ENCODE peak calls at places on chromosome 13, in six cellular contexts. D is neural progenitor cell, H is lower leg skin, P is endodermal cell, U is thoracic aorta, N is BJ. E is an unnamed sample.

GRCh38 chr13:91045351-91046034 is 302.0 kb upstream of the MIR17HG start:
- DNase-seq in U (no peak), P (no peak), H (no peak), D (peak), N (no peak), E (no peak)

GRCh38 chr13:50291611-50292010 is 276.4 kb downstream of the KCNRG start:
- DNase-seq in U (no peak), N (no peak), P (no peak), D (no peak), H (no peak), E (no peak)

GRCh38 chr13:76339649-76340048 is 546.6 kb downstream of the KCTD12 start:
- DNase-seq in H (no peak), U (no peak), D (no peak), P (no peak), N (no peak), E (no peak)

GRCh38 chr13:23599083-23599925 is 29.1 kb downstream of the TNFRSF19 start:
- DNase-seq in H (no peak), D (peak), N (no peak), P (peak), U (no peak), E (no peak)

GRCh38 chr13:97043302-97043701 is 49.0 kb upstream of the OXGR1 start:
- DNase-seq in U (no peak), N (peak), H (no peak), P (no peak), D (no peak), E (no peak)

GRCh38 chr13:43785681-43786471 is 896 bp downstream of the ENOX1 start:
- DNase-seq in D (peak), U (peak), P (peak), N (no peak), H (peak), E (peak)

GRCh38 chr13:22848539-22849052 is 332.2 kb upstream of the SGCG start:
- DNase-seq in H (no peak), N (no peak), U (no peak), D (peak), P (peak), E (no peak)

GRCh38 chr13:98206946-98207345 is 29.9 kb upstream of the RNF113B start:
- DNase-seq in D (no peak), P (no peak), H (no peak), N (peak), U (no peak), E (no peak)

GRCh38 chr13:99468971-99469545 is 32.2 kb upstream of the TM9SF2 start:
- DNase-seq in P (peak), D (peak), U (no peak), H (no peak), N (no peak), E (no peak)

GRCh38 chr13:92896842-92897241 is 329.8 kb upstream of the GPC6 start:
- DNase-seq in N (no peak), P (peak), H (no peak), U (no peak), D (peak), E (no peak)

GRCh38 chr13:82947121-82948077 is 934.9 kb downstream of the SLITRK1 start:
- DNase-seq in H (no peak), U (no peak), D (no peak), N (peak), P (no peak), E (no peak)

GRCh38 chr13:47332149-47332548 is 435.3 kb upstream of the HTR2A start:
- DNase-seq in N (peak), U (no peak), H (no peak), D (no peak), P (no peak), E (no peak)

GRCh38 chr13:96075953-96076543 is 13.9 kb upstream of the HS6ST3 start:
- DNase-seq in H (no peak), U (no peak), D (no peak), P (no peak), N (no peak), E (no peak)

GRCh38 chr13:101512650-101513049 is 60.2 kb downstream of the ITGBL1 start:
- DNase-seq in D (no peak), H (no peak), N (no peak), U (no peak), P (no peak), E (no peak)

GRCh38 chr13:88937381-88937780 is 1266.2 kb downstream of the SLITRK5 start:
- DNase-seq in P (no peak), H (no peak), N (no peak), U (no peak), D (no peak), E (no peak)

GRCh38 chr13:105655046-105655445 is 880.4 kb downstream of the EFNB2 start:
- DNase-seq in P (no peak), H (no peak), U (no peak), D (no peak), N (no peak), E (no peak)

GRCh38 chr13:42173789-42174343 is 98.1 kb upstream of the AKAP11 start:
- DNase-seq in N (no peak), H (no peak), U (no peak), D (no peak), P (no peak), E (no peak)

GRCh38 chr13:114296448-114296847 is 15.0 kb downstream of the UPF3A start:
- DNase-seq in N (no peak), U (no peak), H (no peak), D (no peak), P (no peak), E (no peak)

GRCh38 chr13:93172109-93172508 is 54.5 kb upstream of the GPC6 start:
- DNase-seq in N (no peak), D (peak), U (no peak), P (no peak), H (no peak), E (no peak)

GRCh38 chr13:33263484-33263883 is 22.1 kb downstream of the STARD13 start:
- DNase-seq in H (no peak), D (no peak), N (no peak), U (no peak), P (no peak), E (no peak)

GRCh38 chr13:100269837-100270236 is 180.9 kb downstream of the PCCA start:
- DNase-seq in U (peak), H (peak), P (no peak), N (no peak), D (no peak), E (no peak)

GRCh38 chr13:32200741-32201140 is 114.4 kb downstream of the ZAR1L start:
- DNase-seq in U (no peak), P (no peak), D (no peak), H (no peak), N (no peak), E (no peak)

GRCh38 chr13:97228850-97229521 is 6.9 kb downstream of the MBNL2 start:
- DNase-seq in D (no peak), U (no peak), P (no peak), N (no peak), H (no peak), E (no peak)

GRCh38 chr13:98575009-98575866 is 1.7 kb downstream of the STK24 start:
- DNase-seq in H (no peak), U (no peak), D (peak), P (no peak), N (no peak), E (no peak)

GRCh38 chr13:31859546-31859945 is 120.2 kb downstream of the RXFP2 start:
- DNase-seq in N (no peak), D (no peak), U (no peak), P (no peak), H (no peak), E (no peak)

GRCh38 chr13:76993021-76993420 is 1.1 kb downstream of the CLN5 start:
- DNase-seq in D (no peak), P (no peak), U (no peak), H (no peak), N (no peak), E (no peak)

GRCh38 chr13:50915562-50915961 is 6.0 kb downstream of the RNASEH2B start:
- DNase-seq in U (no peak), D (peak), N (no peak), P (no peak), H (no peak), E (no peak)

GRCh38 chr13:113245858-113246791 is 36.7 kb downstream of the CUL4A start:
- DNase-seq in N (no peak), D (peak), H (no peak), U (no peak), P (no peak), E (no peak)

GRCh38 chr13:86741762-86742285 is 929.3 kb upstream of the SLITRK5 start:
- DNase-seq in D (no peak), P (no peak), U (no peak), N (no peak), H (no peak), E (no peak)

GRCh38 chr13:26253262-26253786 is 605 bp upstream of the CDK8 start:
- DNase-seq in H (no peak), P (no peak), D (no peak), N (no peak), U (no peak), E (no peak)

GRCh38 chr13:51950722-51951121 is 60.5 kb downstream of the ATP7B start:
- DNase-seq in N (no peak), D (no peak), P (no peak), U (no peak), H (no peak), E (no peak)

GRCh38 chr13:71677114-71677513 is 189.9 kb downstream of the DACH1 start:
- DNase-seq in D (no peak), N (no peak), H (no peak), U (no peak), P (no peak), E (no peak)

GRCh38 chr13:30617315-30618185 is at the start of gene USPL1:
- DNase-seq in H (peak), D (peak), P (peak), U (peak), N (peak), E (peak)
- TF ChIP-seq CTCF in H (no peak), D (peak), P (peak), U (peak), N (peak), E (no peak)

DNA sequence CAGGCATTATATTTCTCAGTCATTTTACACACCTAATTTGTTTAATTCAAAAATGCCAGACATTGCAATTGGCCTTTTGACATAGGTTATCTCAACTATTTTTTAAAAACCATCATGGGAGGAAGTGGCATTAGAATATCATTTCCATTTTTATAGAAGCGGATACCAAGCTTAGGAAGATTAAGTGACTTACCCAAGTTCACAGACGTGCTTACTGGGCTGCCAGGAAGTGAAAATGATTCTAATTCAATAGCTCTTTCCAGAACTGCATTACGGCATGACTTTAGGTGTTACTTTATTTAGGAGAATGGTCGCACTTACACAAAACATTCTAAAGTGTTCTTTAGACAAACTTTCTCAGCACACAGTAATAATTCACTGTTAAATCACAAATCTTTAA is 231.9 kb downstream of the KLF12 start:
- DNase-seq in P (no peak), N (no peak), D (no peak), H (no peak), U (no peak), E (no peak)
- TF ChIP-seq CTCF in P (no peak), N (no peak), D (no peak), H (no peak), U (no peak), E (no peak)

GRCh38 chr13:21661097-21661496 is 9.8 kb upstream of the FGF9 start:
- DNase-seq in N (no peak), P (no peak), U (no peak), D (no peak), H (no peak), E (no peak)
- TF ChIP-seq CTCF in N (no peak), P (no peak), U (no peak), D (no peak), H (no peak), E (no peak)

GRCh38 chr13:74289130-74289529 is 154.9 kb upstream of the KLF12 start:
- DNase-seq in H (no peak), U (no peak), D (no peak), N (no peak), P (no peak), E (no peak)

GRCh38 chr13:74289861-74290260 is 155.7 kb upstream of the KLF12 start:
- DNase-seq in N (no peak), H (no peak), U (no peak), D (no peak), P (no peak), E (no peak)

GRCh38 chr13:74290324-74290773 is 156.1 kb upstream of the KLF12 start:
- DNase-seq in D (peak), N (no peak), P (peak), U (no peak), H (peak), E (no peak)

GRCh38 chr13:74287672-74288169 is 153.5 kb upstream of the KLF12 start:
- DNase-seq in P (peak), D (peak), N (no peak), U (peak), H (peak), E (no peak)

GRCh38 chr13:74288361-74288911 is 154.2 kb upstream of the KLF12 start:
- DNase-seq in D (peak), U (no peak), N (no peak), H (no peak), P (peak), E (no peak)
- TF ChIP-seq CTCF in D (no peak), U (no peak), N (no peak), H (no peak), P (no peak), E (no peak)

GRCh38 chr13:30158774-30159445 is 148.4 kb downstream of the KATNAL1 start:
- DNase-seq in D (no peak), P (no peak), N (no peak), U (no peak), H (no peak), E (no peak)
- TF ChIP-seq CTCF in D (no peak), P (peak), N (peak), U (no peak), H (no peak), E (no peak)

GRCh38 chr13:79060216-79060615 is 345.8 kb downstream of the RBM26 start:
- DNase-seq in H (no peak), U (no peak), N (no peak), P (no peak), D (no peak), E (no peak)
- TF ChIP-seq CTCF in H (no peak), U (no peak), N (no peak), P (peak), D (peak), E (no peak)